ENCODE peak calls at places on chromosomes 5 and 9, in six cellular contexts. V, P, A, M, N and G are unnamed samples.

GRCh38 chr5:177234761-177235315 is 68.7 kb downstream of the RAB24 start:
- DNase-seq in V (no peak), P (no peak), A (no peak), M (no peak), N (no peak), G (no peak)

GRCh38 chr5:40046792-40047191 is 622.0 kb upstream of the DAB2 start:
- DNase-seq in V (peak), P (no peak), A (no peak), M (peak), N (no peak), G (peak)

GRCh38 chr9:130328349-130328801 is 62.8 kb downstream of the HMCN2 start:
- DNase-seq in V (no peak), P (no peak), A (no peak), M (no peak), N (no peak), G (no peak)

GRCh38 chr9:126347911-126348760 is 21.5 kb downstream of the MVB12B start:
- DNase-seq in V (no peak), P (no peak), A (no peak), M (no peak), N (no peak), G (no peak)

GRCh38 chr9:115494393-115494792 is 376.4 kb upstream of the TNC start:
- DNase-seq in V (no peak), P (no peak), A (no peak), M (no peak), N (no peak), G (no peak)

GRCh38 chr9:120394058-120394669 is 185.8 kb downstream of the CDK5RAP2 start:
- DNase-seq in V (no peak), P (no peak), A (peak), M (peak), N (no peak), G (peak)

GRCh38 chr9:24464321-24464951 is 81.3 kb downstream of the IZUMO3 start:
- DNase-seq in V (peak), P (no peak), A (no peak), M (peak), N (no peak), G (peak)

GRCh38 chr9:116800885-116801284 is 113.8 kb downstream of the TRIM32 start:
- DNase-seq in V (no peak), P (no peak), A (no peak), M (no peak), N (no peak), G (no peak)

GRCh38 chr9:87683751-87684626 is 41.9 kb upstream of the CTSL start:
- DNase-seq in V (no peak), P (no peak), A (no peak), M (no peak), N (no peak), G (no peak)

GRCh38 chr9:133842174-133842573 is 104.0 kb upstream of the SARDH start:
- DNase-seq in V (no peak), P (no peak), A (no peak), M (no peak), N (no peak), G (no peak)

GRCh38 chr9:79663299-79663698 is 91.5 kb downstream of the TLE4 start:
- DNase-seq in V (no peak), P (no peak), A (no peak), M (no peak), N (no peak), G (no peak)

GRCh38 chr9:114341152-114341830 is 11.6 kb downstream of the ORM2 start:
- DNase-seq in V (no peak), P (no peak), A (no peak), M (no peak), N (no peak), G (no peak)

GRCh38 chr9:94757158-94757557 is 30.7 kb downstream of the AOPEP start:
- DNase-seq in V (peak), P (no peak), A (no peak), M (no peak), N (no peak), G (no peak)

GRCh38 chr5:179864686-179865085 is 6.1 kb upstream of the MRNIP start:
- DNase-seq in V (no peak), P (no peak), A (no peak), M (no peak), N (no peak), G (no peak)

GRCh38 chr5:124698774-124699173 is 47.7 kb downstream of the ZNF608 start:
- DNase-seq in V (no peak), P (no peak), A (no peak), M (no peak), N (no peak), G (no peak)

GRCh38 chr9:110049699-110050450 is 158.1 kb downstream of the C9orf152 start:
- DNase-seq in V (no peak), P (peak), A (peak), M (peak), N (no peak), G (peak)

GRCh38 chr5:54988218-54988617 is 2.8 kb upstream of the ESM1 start:
- DNase-seq in V (no peak), P (no peak), A (no peak), M (no peak), N (no peak), G (no peak)

GRCh38 chr9:136525841-136526499 is 19.9 kb downstream of the NOTCH1 start:
- DNase-seq in V (no peak), P (peak), A (no peak), M (no peak), N (no peak), G (no peak)

GRCh38 chr5:149917073-149917676 is 27.4 kb downstream of the PDE6A start:
- DNase-seq in V (no peak), P (no peak), A (no peak), M (no peak), N (no peak), G (no peak)

GRCh38 chr5:66553368-66553912 is 42.8 kb upstream of the MAST4 start:
- DNase-seq in V (no peak), P (no peak), A (no peak), M (no peak), N (no peak), G (peak)

GRCh38 chr9:92719028-92719647 is 45.5 kb downstream of the BICD2 start:
- DNase-seq in V (no peak), P (no peak), A (no peak), M (no peak), N (no peak), G (no peak)

GRCh38 chr9:76658510-76659231 is 105.6 kb upstream of the PCA3 start:
- DNase-seq in V (no peak), P (no peak), A (no peak), M (peak), N (no peak), G (peak)

GRCh38 chr9:3498691-3499090 is 27.1 kb downstream of the RFX3 start:
- DNase-seq in V (no peak), P (no peak), A (no peak), M (no peak), N (no peak), G (no peak)

GRCh38 chr9:107222020-107222522 is 61.0 kb upstream of the RAD23B start:
- DNase-seq in V (no peak), P (no peak), A (no peak), M (no peak), N (no peak), G (peak)

GRCh38 chr5:72842816-72843215 is 26.4 kb downstream of the TNPO1 start:
- DNase-seq in V (no peak), P (no peak), A (peak), M (no peak), N (no peak), G (peak)

GRCh38 chr5:180599981-180600553 is 8.8 kb upstream of the SCGB3A1 start:
- DNase-seq in V (no peak), P (no peak), A (no peak), M (no peak), N (no peak), G (no peak)

GRCh38 chr9:113955076-113955752 is 79.1 kb downstream of the ZNF618 start:
- DNase-seq in V (peak), P (no peak), A (no peak), M (no peak), N (no peak), G (no peak)

GRCh38 chr9:107810493-107810931 is 320.9 kb upstream of the KLF4 start:
- DNase-seq in V (no peak), P (no peak), A (no peak), M (no peak), N (no peak), G (no peak)

GRCh38 chr5:142202282-142202681 is 93.7 kb downstream of the NDFIP1 start:
- DNase-seq in V (no peak), P (no peak), A (no peak), M (no peak), N (no peak), G (peak)

GRCh38 chr5:88684136-88684500 is 198.9 kb downstream of the MEF2C start:
- DNase-seq in V (no peak), P (no peak), A (no peak), M (no peak), N (no peak), G (no peak)

GRCh38 chr5:97778451-97778850 is 595.4 kb upstream of the RIOK2 start:
- DNase-seq in V (no peak), P (no peak), A (no peak), M (no peak), N (no peak), G (no peak)

GRCh38 chr5:39699164-39699563 is 274.4 kb upstream of the DAB2 start:
- DNase-seq in V (no peak), P (no peak), A (no peak), M (no peak), N (no peak), G (peak)

GRCh38 chr5:9239626-9240025 is 306.2 kb downstream of the SEMA5A start:
- DNase-seq in V (no peak), P (no peak), A (no peak), M (no peak), N (no peak), G (peak)

GRCh38 chr5:128084228-128085167 is 932 bp downstream of the SLC12A2 start:
- DNase-seq in V (no peak), P (peak), A (peak), M (peak), N (peak), G (peak)

GRCh38 chr5:96509721-96510383 is 76.8 kb upstream of the PCSK1 start:
- DNase-seq in V (peak), P (no peak), A (no peak), M (peak), N (no peak), G (peak)

GRCh38 chr5:114387433-114387832 is 25.6 kb downstream of the KCNN2 start:
- DNase-seq in V (no peak), P (no peak), A (no peak), M (no peak), N (no peak), G (no peak)

GRCh38 chr5:114391321-114391720 is 29.5 kb downstream of the KCNN2 start:
- DNase-seq in V (peak), P (no peak), A (no peak), M (no peak), N (no peak), G (no peak)

GRCh38 chr5:114393159-114393558 is 31.3 kb downstream of the KCNN2 start:
- DNase-seq in V (no peak), P (no peak), A (no peak), M (no peak), N (no peak), G (no peak)

GRCh38 chr5:114390431-114390830 is 28.6 kb downstream of the KCNN2 start:
- DNase-seq in V (no peak), P (no peak), A (no peak), M (no peak), N (no peak), G (no peak)
- TF ChIP-seq CTCF in V (no peak), P (no peak), A (no peak), M (no peak), N (no peak), G (no peak)

DNA sequence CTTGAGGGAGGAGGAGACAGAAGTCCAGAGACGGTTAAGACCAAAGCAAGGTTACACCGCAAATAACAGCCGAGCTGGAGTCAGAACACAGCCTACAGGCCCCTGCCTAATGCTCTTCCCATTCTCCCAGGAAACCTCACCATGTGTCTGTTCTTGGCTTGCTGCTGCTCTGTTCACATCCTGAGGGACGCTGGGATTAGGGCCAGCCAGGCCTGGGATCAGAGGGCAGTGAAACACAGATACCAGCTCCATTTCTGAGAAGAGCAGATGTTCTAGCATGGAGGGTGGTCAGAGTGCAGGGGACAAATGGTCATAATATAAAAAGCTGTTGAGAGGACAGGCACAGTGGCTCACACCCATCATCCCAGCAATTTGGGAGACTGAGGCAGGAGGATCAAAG is 124.8 kb upstream of the LARP1 start:
- DNase-seq in V (no peak), P (no peak), A (no peak), M (no peak), N (no peak), G (no peak)
- TF ChIP-seq CTCF in V (no peak), P (no peak), A (no peak), M (no peak), N (no peak), G (no peak)

DNA sequence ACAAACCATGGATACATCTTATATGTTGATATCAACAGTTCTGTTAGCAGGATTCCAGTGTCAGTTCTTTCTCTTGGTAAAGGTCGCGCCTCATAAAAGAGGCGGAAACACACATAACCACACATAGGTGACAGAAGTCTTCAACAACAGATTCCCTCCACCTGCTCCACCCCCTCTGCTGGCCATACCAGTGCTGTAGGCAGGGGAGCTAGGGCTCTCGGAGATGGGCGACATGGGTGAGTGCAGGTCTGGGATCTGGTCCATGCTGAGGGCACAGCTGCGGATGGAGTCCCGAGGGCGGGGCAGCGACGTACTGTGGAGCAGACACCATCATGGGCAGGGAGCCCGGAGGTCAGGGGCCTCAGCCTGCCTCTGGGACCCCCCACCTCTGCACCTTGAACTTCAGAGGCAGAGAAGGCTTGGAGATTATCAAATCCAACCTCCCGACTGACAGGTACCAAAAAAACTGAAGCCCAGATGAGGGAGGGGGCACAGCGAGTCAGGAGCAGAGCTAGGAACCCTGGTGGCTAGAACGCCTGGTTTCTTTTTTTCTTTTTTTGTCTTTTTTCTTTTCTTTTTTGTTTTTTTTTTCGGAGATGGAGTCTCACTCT is 12.0 kb upstream of the TOR2A start:
- DNase-seq in V (no peak), P (no peak), A (peak), M (no peak), N (peak), G (no peak)
- TF ChIP-seq CTCF in V (peak), P (no peak), A (no peak), M (no peak), N (peak), G (no peak)

GRCh38 chr5:155147222-155147621 is 133.7 kb downstream of the KIF4B start:
- DNase-seq in V (no peak), P (no peak), A (no peak), M (peak), N (no peak), G (peak)
- TF ChIP-seq CTCF in V (peak), P (no peak), A (peak), M (peak), N (no peak), G (peak)